ENCODE peak calls at places on chromosome 6, in eight cellular contexts. L, I, D, O, W, S, F and B are unnamed samples.

GRCh38 chr6:37904590-37904989 is 85.1 kb downstream of the ZFAND3 start:
- DNase-seq in L (no peak), I (no peak), D (no peak), O (no peak), W (no peak), S (no peak), F (no peak), B (no peak)

GRCh38 chr6:158808918-158809678 is 10.1 kb downstream of the EZR start:
- DNase-seq in L (no peak), I (no peak), D (peak), O (no peak), W (no peak), S (peak), F (no peak), B (no peak)

GRCh38 chr6:23990158-23990557 is 135.9 kb upstream of the NRSN1 start:
- DNase-seq in L (no peak), I (no peak), D (no peak), O (no peak), W (no peak), S (no peak), F (no peak), B (no peak)

GRCh38 chr6:144265390-144265789 is 19.7 kb upstream of the UTRN start:
- DNase-seq in L (no peak), I (peak), D (peak), O (peak), W (peak), S (peak), F (no peak), B (no peak)

GRCh38 chr6:33453361-33454008 is 891 bp upstream of the ZBTB9 start:
- DNase-seq in L (no peak), I (no peak), D (no peak), O (no peak), W (peak), S (no peak), F (no peak), B (no peak)

GRCh38 chr6:26556263-26557070 is 18.3 kb downstream of the HMGN4 start:
- DNase-seq in L (no peak), I (peak), D (no peak), O (peak), W (peak), S (peak), F (no peak), B (no peak)

GRCh38 chr6:48032156-48032555 is 78.8 kb downstream of the PTCHD4 start:
- DNase-seq in L (no peak), I (no peak), D (no peak), O (no peak), W (peak), S (no peak), F (no peak), B (no peak)

GRCh38 chr6:17700421-17701416 is 6.0 kb downstream of the NUP153 start:
- DNase-seq in L (no peak), I (no peak), D (no peak), O (no peak), W (no peak), S (no peak), F (no peak), B (no peak)

GRCh38 chr6:89122625-89123024 is 4.8 kb upstream of the SRSF12 start:
- DNase-seq in L (no peak), I (no peak), D (peak), O (no peak), W (peak), S (peak), F (no peak), B (no peak)

GRCh38 chr6:364609-365540 is 26.7 kb upstream of the IRF4 start:
- DNase-seq in L (no peak), I (no peak), D (peak), O (no peak), W (no peak), S (peak), F (peak), B (peak)

GRCh38 chr6:36676142-36677058 is 2.1 kb upstream of the CDKN1A start:
- DNase-seq in L (no peak), I (no peak), D (no peak), O (no peak), W (peak), S (peak), F (no peak), B (no peak)

GRCh38 chr6:43285415-43285814 is 12.6 kb upstream of the SLC22A7 start:
- DNase-seq in L (no peak), I (no peak), D (no peak), O (no peak), W (no peak), S (no peak), F (no peak), B (no peak)

GRCh38 chr6:17842014-17842776 is 135.5 kb upstream of the NUP153 start:
- DNase-seq in L (no peak), I (no peak), D (no peak), O (no peak), W (no peak), S (no peak), F (no peak), B (no peak)

GRCh38 chr6:43511824-43512415 is 1.8 kb upstream of the LRRC73 start:
- DNase-seq in L (no peak), I (no peak), D (no peak), O (no peak), W (no peak), S (no peak), F (no peak), B (no peak)

GRCh38 chr6:1485678-1486077 is 96.3 kb downstream of the FOXF2 start:
- DNase-seq in L (no peak), I (peak), D (no peak), O (peak), W (peak), S (peak), F (no peak), B (no peak)

GRCh38 chr6:12012231-12012565 is at the start of gene HIVEP1:
- DNase-seq in L (no peak), I (no peak), D (peak), O (no peak), W (no peak), S (no peak), F (peak), B (peak)

GRCh38 chr6:165274611-165275010 is 34.8 kb downstream of the C6orf118 start:
- DNase-seq in L (no peak), I (no peak), D (no peak), O (no peak), W (no peak), S (no peak), F (no peak), B (no peak)

GRCh38 chr6:27049863-27050781 is 197.4 kb upstream of the PRSS16 start:
- DNase-seq in L (no peak), I (no peak), D (no peak), O (no peak), W (no peak), S (no peak), F (no peak), B (no peak)

GRCh38 chr6:36979343-36979742 is 6.7 kb downstream of the MTCH1 start:
- DNase-seq in L (no peak), I (no peak), D (no peak), O (no peak), W (peak), S (peak), F (peak), B (no peak)

GRCh38 chr6:4599924-4600323 is 176.3 kb upstream of the CDYL start:
- DNase-seq in L (no peak), I (peak), D (no peak), O (no peak), W (peak), S (no peak), F (no peak), B (no peak)

GRCh38 chr6:3285732-3286131 is 27.0 kb downstream of the PSMG4 start:
- DNase-seq in L (no peak), I (no peak), D (no peak), O (no peak), W (no peak), S (no peak), F (no peak), B (peak)

GRCh38 chr6:12841619-12842018 is 125.1 kb downstream of the PHACTR1 start:
- DNase-seq in L (no peak), I (no peak), D (no peak), O (no peak), W (no peak), S (no peak), F (no peak), B (no peak)

GRCh38 chr6:4518506-4518905 is 257.7 kb upstream of the CDYL start:
- DNase-seq in L (no peak), I (no peak), D (no peak), O (peak), W (peak), S (peak), F (no peak), B (no peak)

GRCh38 chr6:17585766-17586502 is 14.2 kb upstream of the FAM8A1 start:
- DNase-seq in L (no peak), I (no peak), D (no peak), O (no peak), W (no peak), S (peak), F (no peak), B (no peak)

GRCh38 chr6:98839788-98840361 is 5.5 kb downstream of the POU3F2 start:
- DNase-seq in L (no peak), I (no peak), D (no peak), O (no peak), W (peak), S (no peak), F (no peak), B (no peak)

GRCh38 chr6:72522735-72523141 is 99.1 kb upstream of the KCNQ5 start:
- DNase-seq in L (no peak), I (no peak), D (peak), O (peak), W (no peak), S (peak), F (no peak), B (no peak)

GRCh38 chr6:102853249-102853955 is 1459.9 kb downstream of the GRIK2 start:
- DNase-seq in L (no peak), I (no peak), D (no peak), O (no peak), W (no peak), S (no peak), F (no peak), B (no peak)

GRCh38 chr6:144259988-144260387 is 25.1 kb upstream of the UTRN start:
- DNase-seq in L (no peak), I (no peak), D (no peak), O (no peak), W (no peak), S (no peak), F (no peak), B (no peak)

GRCh38 chr6:125201961-125202729 is 48.6 kb downstream of the TPD52L1 start:
- DNase-seq in L (no peak), I (peak), D (no peak), O (peak), W (peak), S (no peak), F (no peak), B (no peak)

GRCh38 chr6:158894192-158894591 is 75.0 kb upstream of the EZR start:
- DNase-seq in L (no peak), I (peak), D (no peak), O (peak), W (peak), S (no peak), F (no peak), B (no peak)

GRCh38 chr6:10426781-10427279 is 12.0 kb upstream of the TFAP2A start:
- DNase-seq in L (no peak), I (no peak), D (no peak), O (no peak), W (no peak), S (no peak), F (no peak), B (no peak)

GRCh38 chr6:10425177-10425972 is 10.5 kb upstream of the TFAP2A start:
- DNase-seq in L (no peak), I (no peak), D (no peak), O (no peak), W (no peak), S (no peak), F (no peak), B (no peak)

GRCh38 chr6:10429638-10430427 is 15.0 kb upstream of the TFAP2A start:
- DNase-seq in L (no peak), I (peak), D (no peak), O (no peak), W (no peak), S (peak), F (no peak), B (no peak)

GRCh38 chr6:10424005-10424404 is 9.1 kb upstream of the TFAP2A start:
- DNase-seq in L (no peak), I (no peak), D (peak), O (no peak), W (no peak), S (no peak), F (no peak), B (no peak)

GRCh38 chr6:10425973-10426780 is 11.3 kb upstream of the TFAP2A start:
- DNase-seq in L (no peak), I (peak), D (no peak), O (no peak), W (no peak), S (peak), F (peak), B (no peak)
- TF ChIP-seq CTCF in L (no peak), I (no peak), D (no peak), O (no peak), W (no peak), S (no peak), F (no peak), B (peak)

DNA sequence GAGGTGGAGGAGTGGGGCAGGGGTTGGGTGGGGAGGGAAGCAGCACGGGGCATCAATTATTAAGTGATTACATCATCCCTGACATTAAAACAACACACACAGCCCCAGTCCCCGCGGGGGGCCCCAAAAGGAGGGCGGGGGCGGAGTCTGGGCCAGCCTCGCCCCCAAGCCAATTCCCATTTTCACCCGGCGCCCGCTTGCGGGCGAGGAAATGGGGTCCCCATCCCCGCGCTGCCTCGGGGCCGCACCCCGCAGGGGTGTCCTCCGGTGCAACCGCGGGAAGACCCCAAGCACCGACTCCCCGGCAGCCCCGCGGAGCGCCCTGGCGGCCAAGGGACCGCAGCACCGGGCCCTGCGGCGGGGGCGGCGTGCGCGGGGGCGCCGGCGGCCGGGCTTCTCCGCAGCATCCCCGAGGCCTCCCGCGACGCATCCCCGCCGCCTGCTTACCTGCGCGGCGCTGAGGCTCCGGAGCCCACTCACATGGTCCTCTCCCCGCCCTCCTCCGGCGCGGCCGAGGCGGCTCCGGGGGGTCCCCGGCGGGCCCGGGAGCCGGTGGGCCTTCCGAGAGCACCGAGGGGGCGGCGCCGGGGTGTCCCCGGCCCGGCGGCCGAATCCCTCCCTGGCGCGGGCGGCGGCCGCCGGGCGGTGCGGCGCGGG is 603 bp downstream of the FYN start:
- DNase-seq in L (peak), I (peak), D (peak), O (no peak), W (peak), S (peak), F (peak), B (no peak)
- TF ChIP-seq CTCF in L (peak), I (no peak), D (no peak), O (no peak), W (no peak), S (peak), F (no peak), B (no peak)

DNA sequence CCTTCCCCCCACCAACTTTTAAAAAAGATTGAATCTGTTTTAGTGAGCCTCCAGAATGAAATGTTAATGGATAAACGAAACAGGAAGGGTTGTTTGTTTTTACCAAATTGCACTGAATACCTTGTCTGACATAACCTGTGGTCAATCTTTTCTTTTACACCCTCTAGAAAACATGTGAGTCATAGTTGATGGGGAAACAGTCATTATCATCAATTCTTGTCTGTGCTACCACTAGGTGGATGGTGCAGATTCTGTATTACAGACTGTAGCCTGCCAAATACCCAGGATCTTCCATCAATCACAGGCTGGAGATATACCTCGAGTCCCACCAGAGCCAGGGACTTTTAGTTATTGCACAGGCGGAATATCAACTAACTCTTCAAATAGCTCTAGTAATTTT is 29.5 kb upstream of the PKIB start:
- DNase-seq in L (no peak), I (no peak), D (no peak), O (no peak), W (no peak), S (no peak), F (no peak), B (no peak)
- TF ChIP-seq CTCF in L (no peak), I (peak), D (no peak), O (no peak), W (no peak), S (no peak), F (no peak), B (no peak)

GRCh38 chr6:152209211-152209610 is 401.7 kb downstream of the ESR1 start:
- DNase-seq in L (no peak), I (no peak), D (no peak), O (no peak), W (no peak), S (no peak), F (no peak), B (no peak)

GRCh38 chr6:152201134-152201533 is 393.7 kb downstream of the ESR1 start:
- DNase-seq in L (no peak), I (no peak), D (no peak), O (no peak), W (no peak), S (no peak), F (no peak), B (no peak)

GRCh38 chr6:152207915-152208714 is 400.6 kb downstream of the ESR1 start:
- DNase-seq in L (no peak), I (no peak), D (no peak), O (no peak), W (no peak), S (no peak), F (no peak), B (no peak)

GRCh38 chr6:152204584-152204983 is 397.1 kb downstream of the ESR1 start:
- DNase-seq in L (no peak), I (no peak), D (no peak), O (no peak), W (no peak), S (no peak), F (no peak), B (no peak)

GRCh38 chr6:152206072-152206818 is 398.8 kb downstream of the ESR1 start:
- DNase-seq in L (no peak), I (no peak), D (no peak), O (peak), W (no peak), S (peak), F (peak), B (no peak)
- TF ChIP-seq CTCF in L (peak), I (peak), D (no peak), O (peak), W (peak), S (peak), F (peak), B (peak)

GRCh38 chr6:161924516-161925116 is 650.8 kb upstream of the AGPAT4 start:
- DNase-seq in L (no peak), I (no peak), D (no peak), O (no peak), W (no peak), S (no peak), F (no peak), B (no peak)

GRCh38 chr6:161918608-161919205 is 644.8 kb upstream of the AGPAT4 start:
- DNase-seq in L (no peak), I (no peak), D (no peak), O (no peak), W (no peak), S (no peak), F (no peak), B (no peak)

GRCh38 chr6:161921602-161922400 is 647.9 kb upstream of the AGPAT4 start:
- DNase-seq in L (no peak), I (no peak), D (no peak), O (no peak), W (no peak), S (no peak), F (no peak), B (no peak)

GRCh38 chr6:161919711-161920110 is 645.9 kb upstream of the AGPAT4 start:
- DNase-seq in L (no peak), I (no peak), D (no peak), O (no peak), W (no peak), S (no peak), F (no peak), B (no peak)

DNA sequence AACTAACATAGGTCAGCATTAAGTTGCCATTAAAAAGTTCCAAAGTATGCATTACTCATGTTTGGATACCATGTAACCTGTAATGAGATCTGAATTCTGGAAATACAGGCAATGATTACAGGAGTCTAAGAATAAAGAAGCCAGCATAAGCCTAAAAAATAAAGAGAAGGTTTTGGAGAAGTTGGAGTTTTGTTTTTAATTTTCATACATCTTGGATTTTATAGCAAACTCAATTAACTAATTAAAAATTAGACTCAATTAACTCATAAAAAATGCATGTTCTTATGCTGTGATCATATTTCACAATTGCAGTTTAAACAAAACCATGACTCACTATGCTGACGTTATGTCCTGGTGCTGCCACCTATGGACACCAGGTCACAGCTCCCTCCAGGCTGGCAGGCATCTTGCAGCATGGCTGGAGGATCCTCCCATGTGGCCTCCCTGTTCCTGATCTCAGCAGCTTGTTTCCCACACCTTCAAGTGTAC is 648.8 kb upstream of the AGPAT4 start:
- DNase-seq in L (no peak), I (peak), D (no peak), O (peak), W (peak), S (peak), F (no peak), B (no peak)
- TF ChIP-seq CTCF in L (no peak), I (peak), D (no peak), O (no peak), W (peak), S (peak), F (peak), B (peak)

GRCh38 chr6:79763301-79763700 is 132.2 kb downstream of the SH3BGRL2 start:
- DNase-seq in L (no peak), I (no peak), D (no peak), O (no peak), W (no peak), S (no peak), F (no peak), B (no peak)

GRCh38 chr6:79756496-79756895 is 125.4 kb downstream of the SH3BGRL2 start:
- DNase-seq in L (no peak), I (no peak), D (no peak), O (no peak), W (no peak), S (no peak), F (no peak), B (no peak)

GRCh38 chr6:79764758-79765157 is 133.6 kb downstream of the SH3BGRL2 start:
- DNase-seq in L (no peak), I (no peak), D (no peak), O (no peak), W (no peak), S (no peak), F (no peak), B (no peak)

GRCh38 chr6:79762370-79762769 is 131.2 kb downstream of the SH3BGRL2 start:
- DNase-seq in L (no peak), I (no peak), D (no peak), O (no peak), W (peak), S (no peak), F (no peak), B (no peak)
- TF ChIP-seq CTCF in L (no peak), I (no peak), D (no peak), O (no peak), W (peak), S (no peak), F (no peak), B (peak)

DNA sequence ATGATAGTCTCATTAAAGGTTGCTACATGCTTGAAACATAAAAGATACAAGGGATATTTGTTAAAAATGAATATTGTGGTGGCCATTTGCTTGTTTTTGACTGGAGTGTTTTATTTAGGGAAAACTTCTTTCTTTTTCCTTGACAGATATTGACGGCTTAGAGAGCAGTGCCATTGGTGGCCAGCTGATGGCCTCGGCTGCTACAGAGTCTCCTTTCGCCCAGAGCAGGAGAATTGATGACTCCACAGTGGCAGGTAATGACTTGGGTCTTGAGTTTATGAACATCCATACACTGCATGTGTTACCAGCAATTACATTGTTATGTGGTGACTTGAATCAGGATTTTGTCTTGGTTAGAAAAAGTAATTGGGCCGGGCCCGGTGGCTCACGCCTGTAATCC is 67.5 kb upstream of the PBOV1 start:
- DNase-seq in L (no peak), I (no peak), D (no peak), O (no peak), W (no peak), S (no peak), F (no peak), B (no peak)
- TF ChIP-seq CTCF in L (no peak), I (no peak), D (no peak), O (no peak), W (peak), S (no peak), F (no peak), B (no peak)